ENCODE peak calls at places on chromosomes 5 and 9, in ten cellular contexts. U is pancreas; W is Karpas-422; V is dorsolateral prefrontal cortex; I is cardiac muscle cell; M is brain microvascular endothelial cell; Q is lower lobe of right lung; H is upper lobe of right lung; E is naive thymus-derived CD4-positive, alpha-beta T cell; C is CD8-positive, alpha-beta memory T cell. R is an unnamed sample.

GRCh38 chr5:171386861-171387254 is 791 bp upstream of the NPM1 start:
- DNase-seq in V (no peak), M (no peak), I (peak; percentile 35), C (no peak), Q (peak; percentile 36), U (no peak), H (peak; percentile 29), W (peak; percentile 59), E (no peak), R (no peak)

GRCh38 chr5:1764606-1764960 is 35.1 kb downstream of the MRPL36 start:
- DNase-seq in M (no peak), W (no peak), E (no peak), H (peak; percentile 48), V (no peak), I (no peak), Q (peak; percentile 38), C (no peak), U (no peak), R (no peak)

GRCh38 chr5:78587775-78588291 is 60.7 kb downstream of the LHFPL2 start:
- DNase-seq in V (no peak), H (no peak), Q (no peak), U (no peak), W (no peak), I (no peak), E (no peak), C (no peak), M (no peak), R (no peak)

GRCh38 chr9:5629312-5630037 is 568 bp downstream of the RIC1 start:
- DNase-seq in M (no peak), V (peak; percentile 59), I (peak; percentile 53), W (peak; percentile 96), H (peak; percentile 84), C (no peak), U (peak; percentile 64), Q (peak; percentile 77), E (no peak), R (peak; percentile 17)

GRCh38 chr9:121672213-121672612 is 20.8 kb downstream of the DAB2IP start:
- DNase-seq in E (no peak), Q (peak; percentile 4), V (peak; percentile 57), W (no peak), C (no peak), U (no peak), M (no peak), H (no peak), I (no peak), R (no peak)

GRCh38 chr5:142770650-142771609 is 753 bp downstream of the ARHGAP26 start:
- DNase-seq in I (peak; percentile 73), E (peak; percentile 72), V (peak; percentile 50), U (peak; percentile 58), M (peak; percentile 39), W (peak; percentile 64), H (peak; percentile 84), Q (peak; percentile 74), C (peak; percentile 50), R (peak; percentile 65)

GRCh38 chr5:107467137-107467932 is 203.4 kb downstream of the EFNA5 start:
- DNase-seq in Q (no peak), M (no peak), E (no peak), C (no peak), H (no peak), W (no peak), I (peak; percentile 56), V (no peak), U (no peak), R (no peak)

GRCh38 chr5:93513298-93513697 is 67.7 kb downstream of the NR2F1-AS1 start:
- DNase-seq in I (no peak), E (no peak), C (no peak), W (no peak), Q (no peak), M (no peak), U (no peak), H (no peak), V (no peak), R (no peak)

GRCh38 chr5:111984044-111984443 is 227.1 kb upstream of the NREP start:
- DNase-seq in C (no peak), U (no peak), W (no peak), E (no peak), V (no peak), H (no peak), M (peak; percentile 98), Q (no peak), I (peak; percentile 23), R (no peak)

GRCh38 chr5:56569051-56569450 is 246.3 kb upstream of the MAP3K1 start:
- DNase-seq in C (no peak), H (no peak), U (no peak), Q (no peak), E (no peak), V (no peak), I (no peak), M (no peak), W (no peak), R (no peak)

GRCh38 chr5:116529615-116530014 is 45.0 kb downstream of the SEMA6A start:
- DNase-seq in U (no peak), E (no peak), V (no peak), H (no peak), I (no peak), C (no peak), Q (no peak), W (no peak), M (no peak), R (no peak)

GRCh38 chr5:139897982-139898381 is 102.4 kb downstream of the PSD2 start:
- DNase-seq in M (no peak), I (no peak), W (no peak), C (no peak), E (no peak), U (no peak), Q (no peak), H (no peak), V (no peak), R (no peak)

GRCh38 chr5:139901971-139902370 is 106.4 kb downstream of the PSD2 start:
- DNase-seq in C (no peak), H (peak; percentile 40), M (no peak), Q (no peak), U (no peak), I (no peak), E (no peak), W (no peak), V (no peak), R (no peak)

GRCh38 chr5:139901251-139901575 is 105.6 kb downstream of the PSD2 start:
- DNase-seq in Q (no peak), M (no peak), I (no peak), U (no peak), V (no peak), E (no peak), W (no peak), C (no peak), H (peak; percentile 16), R (no peak)

GRCh38 chr5:139898981-139899380 is 103.4 kb downstream of the PSD2 start:
- DNase-seq in M (no peak), C (no peak), W (no peak), I (no peak), H (peak; percentile 16), E (no peak), U (no peak), Q (no peak), V (no peak), R (no peak)

GRCh38 chr5:139900546-139901250 is 105.1 kb downstream of the PSD2 start:
- DNase-seq in C (no peak), H (peak; percentile 30), M (no peak), E (no peak), V (no peak), Q (no peak), W (no peak), U (no peak), I (no peak), R (no peak)
- H3K27me3 ChIP-seq in C (peaks cover 24% of the 10 kb centered on the region), H (peaks cover 40% of the 10 kb centered on the region), M (peaks cover 50% of the 10 kb centered on the region), E (no peaks in the 10 kb centered on the region), V (no peaks in the 10 kb centered on the region), Q (peaks cover 42% of the 10 kb centered on the region), W (no peaks in the 10 kb centered on the region), U (no peaks in the 10 kb centered on the region), I (peaks cover 21% of the 10 kb centered on the region), R (peaks cover 16% of the 10 kb centered on the region)

GRCh38 chr9:93183663-93184438 is at the start of gene WNK2:
- DNase-seq in U (no peak), I (peak; percentile 67), Q (no peak), E (peak; percentile 71), C (peak; percentile 33), V (no peak), W (no peak), H (no peak), M (no peak), R (peak; percentile 50)

GRCh38 chr9:93182572-93182971 is 1.4 kb upstream of the WNK2 start:
- DNase-seq in Q (no peak), W (no peak), U (peak; percentile 61), M (no peak), E (no peak), H (no peak), I (no peak), C (no peak), V (no peak), R (no peak)

GRCh38 chr9:93180938-93181337 is 3.0 kb upstream of the WNK2 start:
- DNase-seq in W (no peak), M (no peak), H (no peak), E (no peak), U (no peak), I (no peak), Q (no peak), C (no peak), V (no peak), R (no peak)

GRCh38 chr9:93183106-93183662 is 755 bp upstream of the WNK2 start:
- DNase-seq in E (no peak), W (no peak), C (no peak), V (no peak), U (no peak), Q (no peak), I (no peak), M (no peak), H (no peak), R (no peak)

GRCh38 chr9:93181672-93182435 is 2.1 kb upstream of the WNK2 start:
- DNase-seq in C (no peak), U (no peak), W (no peak), M (no peak), I (no peak), Q (no peak), E (no peak), V (no peak), H (no peak), R (no peak)
- H3K27me3 ChIP-seq in C (peaks cover 29% of the 10 kb centered on the region), U (no peaks in the 10 kb centered on the region), W (no peaks in the 10 kb centered on the region), M (peaks cover 38% of the 10 kb centered on the region), I (peaks cover 23% of the 10 kb centered on the region), Q (peaks cover 48% of the 10 kb centered on the region), E (no peaks in the 10 kb centered on the region), V (peaks cover 9% of the 10 kb centered on the region), H (peaks cover 36% of the 10 kb centered on the region), R (peaks cover 39% of the 10 kb centered on the region)

DNA sequence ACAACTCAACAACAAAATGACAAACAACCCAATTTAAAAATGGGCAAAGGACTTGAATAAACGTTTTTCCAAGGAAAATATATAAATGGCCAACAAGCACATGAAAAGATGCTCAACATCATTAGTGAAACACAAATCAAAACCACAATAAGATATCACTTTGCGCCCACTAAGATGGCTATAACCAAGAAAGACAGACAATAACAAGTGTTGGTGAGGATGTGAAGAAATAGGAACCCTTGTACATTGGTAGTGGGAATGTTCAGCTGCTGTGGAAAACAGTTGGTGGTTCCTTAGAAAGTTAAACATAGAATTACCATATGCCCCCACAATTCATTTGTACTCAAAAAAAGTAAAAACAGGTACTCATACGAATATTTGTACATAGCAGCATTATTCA is 39.2 kb upstream of the WDR41 start:
- DNase-seq in V (no peak), U (no peak), E (no peak), W (no peak), C (no peak), I (no peak), Q (no peak), M (no peak), H (no peak), R (no peak)
- H3K27me3 ChIP-seq in V (no peaks in the 10 kb centered on the region), U (peaks cover 7% of the 10 kb centered on the region), E (no peaks in the 10 kb centered on the region), W (no peaks in the 10 kb centered on the region), C (no peaks in the 10 kb centered on the region), I (no peaks in the 10 kb centered on the region), Q (no peaks in the 10 kb centered on the region), M (peaks cover 13% of the 10 kb centered on the region), H (peaks cover 8% of the 10 kb centered on the region), R (no peaks in the 10 kb centered on the region)

GRCh38 chr9:135248111-135248510 is 160.6 kb downstream of the OLFM1 start:
- DNase-seq in C (no peak), W (no peak), E (no peak), U (no peak), H (peak; percentile 61), I (no peak), Q (peak; percentile 42), V (no peak), M (no peak), R (no peak)
- H3K27me3 ChIP-seq in C (no peaks in the 10 kb centered on the region), W (no peaks in the 10 kb centered on the region), E (no peaks in the 10 kb centered on the region), U (no peaks in the 10 kb centered on the region), H (peaks cover 22% of the 10 kb centered on the region), I (no peaks in the 10 kb centered on the region), Q (peaks cover 24% of the 10 kb centered on the region), V (no peaks in the 10 kb centered on the region), M (no peaks in the 10 kb centered on the region), R (peaks cover 17% of the 10 kb centered on the region)